ENCODE peak calls at places on chromosomes 6 and 20, in nine cellular contexts. D is COR-L47; X is mucosa of descending colon; Y is putamen; O is activated naive CD8-positive, alpha-beta T cell treated with anti-CD3 and anti-CD28 coated beads, Interleukin-2, amount 50 U/mL, for 24 hours; B is dorsolateral prefrontal cortex; G is anterior cingulate cortex; U is D341Med; W is nucleus accumbens. L is an unnamed sample.
A peak's percentile ranks its signal among the peaks of the same experiment; 100 is the strongest.

GRCh38 chr20:4597215-4597614 is 124.5 kb upstream of the PRND start:
- DNase-seq in B (no peak), Y (no peak), U (no peak), G (no peak), X (no peak), W (no peak), D (no peak), O (no peak), L (no peak)

GRCh38 chr20:50992733-50993457 is 30.0 kb downstream of the KCNG1 start:
- DNase-seq in Y (no peak), U (peak; percentile 72), G (no peak), X (peak; percentile 78), O (peak; percentile 51), B (no peak), W (no peak), D (peak; percentile 61), L (no peak)

GRCh38 chr20:44990425-44990824 is 24.1 kb downstream of the STK4 start:
- DNase-seq in D (no peak), Y (no peak), X (no peak), U (no peak), G (peak; percentile 23), B (no peak), O (peak; percentile 56), W (no peak), L (no peak)

GRCh38 chr6:169592558-169592957 is 109.3 kb downstream of the WDR27 start:
- DNase-seq in D (no peak), U (no peak), Y (no peak), X (no peak), O (no peak), B (no peak), W (no peak), G (no peak), L (no peak)

GRCh38 chr6:160360955-160361354 is 12.8 kb downstream of the SLC22A3 start:
- DNase-seq in W (no peak), Y (no peak), O (no peak), U (no peak), D (no peak), G (no peak), X (no peak), B (no peak), L (no peak)

GRCh38 chr6:30655743-30656094 is 8.8 kb downstream of the C6orf136 start:
- DNase-seq in Y (no peak), G (no peak), O (no peak), W (no peak), U (no peak), D (no peak), B (no peak), X (no peak), L (no peak)

GRCh38 chr6:167825759-167826229 is 917 bp upstream of the AFDN start:
- DNase-seq in X (peak; percentile 88), Y (peak; percentile 26), W (no peak), G (no peak), O (peak; percentile 20), D (no peak), U (peak; percentile 76), B (no peak), L (peak; percentile 59)

GRCh38 chr6:31042801-31043200 is 32.5 kb downstream of the MUC22 start:
- DNase-seq in G (no peak), X (peak; percentile 38), W (no peak), U (peak; percentile 52), O (peak; percentile 23), B (no peak), Y (no peak), D (peak; percentile 67), L (peak; percentile 45)

GRCh38 chr6:65448806-65449397 is 258.1 kb downstream of the EYS start:
- DNase-seq in D (peak; percentile 15), G (peak; percentile 34), B (no peak), Y (peak; percentile 39), O (no peak), W (no peak), U (no peak), X (no peak), L (no peak)

GRCh38 chr6:162612613-162613012 is 115.0 kb downstream of the PRKN start:
- DNase-seq in O (no peak), D (no peak), B (no peak), G (no peak), U (no peak), X (no peak), W (no peak), Y (no peak), L (no peak)

GRCh38 chr6:162765251-162765650 is 37.5 kb downstream of the PACRG start:
- DNase-seq in W (no peak), B (no peak), Y (no peak), D (no peak), O (no peak), G (no peak), U (no peak), X (no peak), L (no peak)

GRCh38 chr6:105669232-105669631 is 266.4 kb upstream of the PREP start:
- DNase-seq in G (no peak), O (no peak), Y (no peak), U (no peak), D (no peak), X (no peak), B (no peak), W (no peak), L (no peak)

GRCh38 chr20:47573586-47573985 is 71.9 kb downstream of the NCOA3 start:
- DNase-seq in D (no peak), Y (no peak), G (no peak), U (no peak), W (no peak), B (no peak), O (no peak), X (no peak), L (no peak)

GRCh38 chr20:32470025-32470861 is 112.1 kb downstream of the ASXL1 start:
- DNase-seq in B (no peak), U (peak; percentile 80), W (no peak), D (no peak), Y (no peak), X (peak; percentile 63), O (peak; percentile 29), G (no peak), L (peak; percentile 89)

GRCh38 chr20:62993856-62994494 is 12.8 kb downstream of the BHLHE23 start:
- DNase-seq in X (no peak), B (no peak), G (no peak), D (no peak), W (no peak), U (no peak), O (no peak), Y (no peak), L (no peak)

GRCh38 chr20:8932192-8933150 is 136.4 kb upstream of the PLCB4 start:
- DNase-seq in W (no peak), U (no peak), D (no peak), X (no peak), Y (no peak), O (no peak), B (no peak), G (no peak), L (no peak)

GRCh38 chr20:37692447-37693166 is 1.2 kb upstream of the CTNNBL1 start:
- DNase-seq in Y (no peak), D (no peak), X (no peak), O (no peak), U (no peak), B (no peak), G (no peak), W (no peak), L (no peak)

GRCh38 chr6:4487538-4487937 is 288.7 kb upstream of the CDYL start:
- DNase-seq in X (no peak), Y (no peak), G (no peak), W (no peak), B (no peak), D (no peak), U (no peak), O (no peak), L (no peak)

GRCh38 chr6:111803804-111804203 is 69.4 kb downstream of the FYN start:
- DNase-seq in W (no peak), B (no peak), Y (no peak), D (no peak), U (no peak), X (no peak), O (no peak), G (no peak), L (no peak)

GRCh38 chr20:3815703-3816315 is 4.5 kb upstream of the AP5S1 start:
- DNase-seq in W (no peak), B (no peak), G (no peak), D (no peak), Y (no peak), U (no peak), O (no peak), X (no peak), L (no peak)

GRCh38 chr6:3722785-3723184 is 28.7 kb downstream of the PXDC1 start:
- DNase-seq in B (no peak), X (no peak), D (no peak), G (no peak), U (no peak), Y (no peak), W (no peak), O (no peak), L (no peak)

GRCh38 chr6:12528581-12529363 is 187.8 kb upstream of the PHACTR1 start:
- DNase-seq in G (no peak), B (no peak), O (no peak), Y (no peak), U (no peak), D (no peak), X (peak; percentile 52), W (no peak), L (no peak)

GRCh38 chr6:7441048-7441775 is 51.6 kb downstream of the RIOK1 start:
- DNase-seq in U (no peak), G (no peak), X (no peak), D (no peak), O (no peak), Y (no peak), W (no peak), B (no peak), L (no peak)

GRCh38 chr6:96760153-96760687 is 77.1 kb downstream of the GPR63 start:
- DNase-seq in B (no peak), D (no peak), Y (peak; percentile 14), O (no peak), X (no peak), W (no peak), U (peak; percentile 52), G (peak; percentile 18), L (no peak)

GRCh38 chr6:106747139-106747538 is 117.8 kb downstream of the QRSL1 start:
- DNase-seq in B (no peak), W (no peak), D (peak; percentile 29), G (no peak), X (peak; percentile 70), Y (no peak), U (no peak), O (no peak), L (no peak)

GRCh38 chr6:52984247-52984646 is 10.8 kb downstream of the GSTA4 start:
- DNase-seq in D (no peak), O (peak; percentile 36), X (peak; percentile 13), U (no peak), Y (no peak), W (no peak), B (no peak), G (no peak), L (no peak)

GRCh38 chr20:25083141-25083772 is 1.3 kb upstream of the VSX1 start:
- DNase-seq in X (no peak), W (no peak), G (no peak), B (no peak), Y (no peak), O (no peak), D (no peak), U (peak; percentile 57), L (no peak)

GRCh38 chr20:22698443-22698842 is 114.1 kb upstream of the FOXA2 start:
- DNase-seq in B (no peak), W (no peak), G (no peak), X (no peak), D (no peak), U (no peak), Y (no peak), O (no peak), L (no peak)

GRCh38 chr6:88573971-88574370 is 389.4 kb downstream of the RNGTT start:
- DNase-seq in D (no peak), U (no peak), O (no peak), Y (no peak), B (no peak), G (no peak), W (no peak), X (no peak), L (no peak)

L was measured in left cardiac atrium.